ENCODE peak calls at places on chromosomes 7 and 10, in nine cellular contexts. One of them, this sample, is unnamed.

GRCh38 chr10:24849537-24850299 is 102.7 kb downstream of the PRTFDC1 start:
- ATAC-seq in left colon: peak
- ATAC-seq in left lung: peak
- ATAC-seq in activated B cell treated with CpG ODN at 0.5 μM for 24 hours: no peak
- ATAC-seq in activated naive CD8-positive, alpha-beta T cell treated with anti-CD3 and anti-CD28 coated beads, Interleukin-2, amount 10 ng/mL, durations not matched to agents 7 days and 5 days: no peak
- ATAC-seq in SK-N-SH treated with all-trans-retinoic acid at 6 μM for 48 hours: no peak
- ATAC-seq in WTC11: peak
- ATAC-seq in effector memory CD8-positive, alpha-beta T cell: no peak
- ATAC-seq in heart right ventricle: no peak
- ATAC-seq in this sample: peak

GRCh38 chr7:29565982-29566746 is 2.5 kb downstream of the PRR15 start:
- ATAC-seq in left colon: peak
- ATAC-seq in left lung: peak
- ATAC-seq in activated B cell treated with CpG ODN at 0.5 μM for 24 hours: no peak
- ATAC-seq in activated naive CD8-positive, alpha-beta T cell treated with anti-CD3 and anti-CD28 coated beads, Interleukin-2, amount 10 ng/mL, durations not matched to agents 7 days and 5 days: no peak
- ATAC-seq in SK-N-SH treated with all-trans-retinoic acid at 6 μM for 48 hours: peak
- ATAC-seq in WTC11: no peak
- ATAC-seq in effector memory CD8-positive, alpha-beta T cell: no peak
- ATAC-seq in heart right ventricle: peak
- ATAC-seq in this sample: peak

GRCh38 chr7:101630591-101630990 is 1.5 kb upstream of the MYL10 start:
- ATAC-seq in left colon: no peak
- ATAC-seq in left lung: no peak
- ATAC-seq in activated B cell treated with CpG ODN at 0.5 μM for 24 hours: no peak
- ATAC-seq in activated naive CD8-positive, alpha-beta T cell treated with anti-CD3 and anti-CD28 coated beads, Interleukin-2, amount 10 ng/mL, durations not matched to agents 7 days and 5 days: no peak
- ATAC-seq in SK-N-SH treated with all-trans-retinoic acid at 6 μM for 48 hours: peak
- ATAC-seq in WTC11: no peak
- ATAC-seq in effector memory CD8-positive, alpha-beta T cell: no peak
- ATAC-seq in heart right ventricle: no peak
- ATAC-seq in this sample: peak

GRCh38 chr7:76386691-76387260 is 22.7 kb downstream of the SSC4D start:
- ATAC-seq in left colon: no peak
- ATAC-seq in left lung: no peak
- ATAC-seq in activated B cell treated with CpG ODN at 0.5 μM for 24 hours: no peak
- ATAC-seq in activated naive CD8-positive, alpha-beta T cell treated with anti-CD3 and anti-CD28 coated beads, Interleukin-2, amount 10 ng/mL, durations not matched to agents 7 days and 5 days: no peak
- ATAC-seq in SK-N-SH treated with all-trans-retinoic acid at 6 μM for 48 hours: no peak
- ATAC-seq in WTC11: no peak
- ATAC-seq in effector memory CD8-positive, alpha-beta T cell: no peak
- ATAC-seq in heart right ventricle: no peak
- ATAC-seq in this sample: no peak

GRCh38 chr10:116270691-116271592 is 2.1 kb downstream of the GFRA1 start:
- ATAC-seq in left colon: no peak
- ATAC-seq in left lung: peak
- ATAC-seq in activated B cell treated with CpG ODN at 0.5 μM for 24 hours: no peak
- ATAC-seq in activated naive CD8-positive, alpha-beta T cell treated with anti-CD3 and anti-CD28 coated beads, Interleukin-2, amount 10 ng/mL, durations not matched to agents 7 days and 5 days: no peak
- ATAC-seq in SK-N-SH treated with all-trans-retinoic acid at 6 μM for 48 hours: peak
- ATAC-seq in WTC11: peak
- ATAC-seq in effector memory CD8-positive, alpha-beta T cell: no peak
- ATAC-seq in heart right ventricle: peak
- ATAC-seq in this sample: no peak

GRCh38 chr7:44440577-44441078 is 49.8 kb downstream of the NUDCD3 start:
- ATAC-seq in left colon: no peak
- ATAC-seq in left lung: no peak
- ATAC-seq in activated B cell treated with CpG ODN at 0.5 μM for 24 hours: no peak
- ATAC-seq in activated naive CD8-positive, alpha-beta T cell treated with anti-CD3 and anti-CD28 coated beads, Interleukin-2, amount 10 ng/mL, durations not matched to agents 7 days and 5 days: no peak
- ATAC-seq in SK-N-SH treated with all-trans-retinoic acid at 6 μM for 48 hours: no peak
- ATAC-seq in WTC11: no peak
- ATAC-seq in effector memory CD8-positive, alpha-beta T cell: no peak
- ATAC-seq in heart right ventricle: no peak
- ATAC-seq in this sample: no peak

GRCh38 chr7:155219947-155220769 is 77.5 kb upstream of the INSIG1 start:
- ATAC-seq in left colon: no peak
- ATAC-seq in left lung: no peak
- ATAC-seq in activated B cell treated with CpG ODN at 0.5 μM for 24 hours: no peak
- ATAC-seq in activated naive CD8-positive, alpha-beta T cell treated with anti-CD3 and anti-CD28 coated beads, Interleukin-2, amount 10 ng/mL, durations not matched to agents 7 days and 5 days: no peak
- ATAC-seq in SK-N-SH treated with all-trans-retinoic acid at 6 μM for 48 hours: no peak
- ATAC-seq in WTC11: peak
- ATAC-seq in effector memory CD8-positive, alpha-beta T cell: no peak
- ATAC-seq in heart right ventricle: peak
- ATAC-seq in this sample: no peak

GRCh38 chr10:131997366-131998049 is 15.8 kb upstream of the BNIP3 start:
- ATAC-seq in left colon: peak
- ATAC-seq in left lung: peak
- ATAC-seq in activated B cell treated with CpG ODN at 0.5 μM for 24 hours: no peak
- ATAC-seq in activated naive CD8-positive, alpha-beta T cell treated with anti-CD3 and anti-CD28 coated beads, Interleukin-2, amount 10 ng/mL, durations not matched to agents 7 days and 5 days: no peak
- ATAC-seq in SK-N-SH treated with all-trans-retinoic acid at 6 μM for 48 hours: no peak
- ATAC-seq in WTC11: peak
- ATAC-seq in effector memory CD8-positive, alpha-beta T cell: no peak
- ATAC-seq in heart right ventricle: peak
- ATAC-seq in this sample: peak

GRCh38 chr7:136693166-136694119 is 175.0 kb upstream of the CHRM2 start:
- ATAC-seq in left colon: no peak
- ATAC-seq in left lung: no peak
- ATAC-seq in activated B cell treated with CpG ODN at 0.5 μM for 24 hours: no peak
- ATAC-seq in activated naive CD8-positive, alpha-beta T cell treated with anti-CD3 and anti-CD28 coated beads, Interleukin-2, amount 10 ng/mL, durations not matched to agents 7 days and 5 days: no peak
- ATAC-seq in SK-N-SH treated with all-trans-retinoic acid at 6 μM for 48 hours: no peak
- ATAC-seq in WTC11: no peak
- ATAC-seq in effector memory CD8-positive, alpha-beta T cell: no peak
- ATAC-seq in heart right ventricle: no peak
- ATAC-seq in this sample: no peak

GRCh38 chr7:139671967-139672366 is 105.8 kb downstream of the HIPK2 start:
- ATAC-seq in left colon: peak
- ATAC-seq in left lung: no peak
- ATAC-seq in activated B cell treated with CpG ODN at 0.5 μM for 24 hours: no peak
- ATAC-seq in activated naive CD8-positive, alpha-beta T cell treated with anti-CD3 and anti-CD28 coated beads, Interleukin-2, amount 10 ng/mL, durations not matched to agents 7 days and 5 days: no peak
- ATAC-seq in SK-N-SH treated with all-trans-retinoic acid at 6 μM for 48 hours: no peak
- ATAC-seq in WTC11: no peak
- ATAC-seq in effector memory CD8-positive, alpha-beta T cell: no peak
- ATAC-seq in heart right ventricle: no peak
- ATAC-seq in this sample: no peak

GRCh38 chr10:127452568-127452967 is 96.5 kb upstream of the NPS start:
- ATAC-seq in left colon: no peak
- ATAC-seq in left lung: no peak
- ATAC-seq in activated B cell treated with CpG ODN at 0.5 μM for 24 hours: no peak
- ATAC-seq in activated naive CD8-positive, alpha-beta T cell treated with anti-CD3 and anti-CD28 coated beads, Interleukin-2, amount 10 ng/mL, durations not matched to agents 7 days and 5 days: no peak
- ATAC-seq in SK-N-SH treated with all-trans-retinoic acid at 6 μM for 48 hours: no peak
- ATAC-seq in WTC11: peak
- ATAC-seq in effector memory CD8-positive, alpha-beta T cell: no peak
- ATAC-seq in heart right ventricle: no peak
- ATAC-seq in this sample: no peak

GRCh38 chr10:124083740-124084397 is 9.5 kb downstream of the CHST15 start:
- ATAC-seq in left colon: no peak
- ATAC-seq in left lung: no peak
- ATAC-seq in activated B cell treated with CpG ODN at 0.5 μM for 24 hours: no peak
- ATAC-seq in activated naive CD8-positive, alpha-beta T cell treated with anti-CD3 and anti-CD28 coated beads, Interleukin-2, amount 10 ng/mL, durations not matched to agents 7 days and 5 days: no peak
- ATAC-seq in SK-N-SH treated with all-trans-retinoic acid at 6 μM for 48 hours: no peak
- ATAC-seq in WTC11: no peak
- ATAC-seq in effector memory CD8-positive, alpha-beta T cell: no peak
- ATAC-seq in heart right ventricle: no peak
- ATAC-seq in this sample: no peak

GRCh38 chr10:113035724-113036312 is 85.8 kb downstream of the TCF7L2 start:
- ATAC-seq in left colon: peak
- ATAC-seq in left lung: peak
- ATAC-seq in activated B cell treated with CpG ODN at 0.5 μM for 24 hours: no peak
- ATAC-seq in activated naive CD8-positive, alpha-beta T cell treated with anti-CD3 and anti-CD28 coated beads, Interleukin-2, amount 10 ng/mL, durations not matched to agents 7 days and 5 days: no peak
- ATAC-seq in SK-N-SH treated with all-trans-retinoic acid at 6 μM for 48 hours: no peak
- ATAC-seq in WTC11: no peak
- ATAC-seq in effector memory CD8-positive, alpha-beta T cell: no peak
- ATAC-seq in heart right ventricle: peak
- ATAC-seq in this sample: no peak

GRCh38 chr10:10855178-10855577 is 162.5 kb upstream of the CELF2 start:
- ATAC-seq in left colon: no peak
- ATAC-seq in left lung: no peak
- ATAC-seq in activated B cell treated with CpG ODN at 0.5 μM for 24 hours: peak
- ATAC-seq in activated naive CD8-positive, alpha-beta T cell treated with anti-CD3 and anti-CD28 coated beads, Interleukin-2, amount 10 ng/mL, durations not matched to agents 7 days and 5 days: peak
- ATAC-seq in SK-N-SH treated with all-trans-retinoic acid at 6 μM for 48 hours: no peak
- ATAC-seq in WTC11: no peak
- ATAC-seq in effector memory CD8-positive, alpha-beta T cell: no peak
- ATAC-seq in heart right ventricle: peak
- ATAC-seq in this sample: no peak

GRCh38 chr10:132630666-132631347 is 93.2 kb downstream of the INPP5A start:
- ATAC-seq in left colon: no peak
- ATAC-seq in left lung: peak
- ATAC-seq in activated B cell treated with CpG ODN at 0.5 μM for 24 hours: no peak
- ATAC-seq in activated naive CD8-positive, alpha-beta T cell treated with anti-CD3 and anti-CD28 coated beads, Interleukin-2, amount 10 ng/mL, durations not matched to agents 7 days and 5 days: no peak
- ATAC-seq in SK-N-SH treated with all-trans-retinoic acid at 6 μM for 48 hours: no peak
- ATAC-seq in WTC11: no peak
- ATAC-seq in effector memory CD8-positive, alpha-beta T cell: no peak
- ATAC-seq in heart right ventricle: peak
- ATAC-seq in this sample: no peak

GRCh38 chr10:88966785-88967184 is 14.2 kb upstream of the ACTA2 start:
- ATAC-seq in left colon: no peak
- ATAC-seq in left lung: no peak
- ATAC-seq in activated B cell treated with CpG ODN at 0.5 μM for 24 hours: no peak
- ATAC-seq in activated naive CD8-positive, alpha-beta T cell treated with anti-CD3 and anti-CD28 coated beads, Interleukin-2, amount 10 ng/mL, durations not matched to agents 7 days and 5 days: no peak
- ATAC-seq in SK-N-SH treated with all-trans-retinoic acid at 6 μM for 48 hours: no peak
- ATAC-seq in WTC11: no peak
- ATAC-seq in effector memory CD8-positive, alpha-beta T cell: no peak
- ATAC-seq in heart right ventricle: no peak
- ATAC-seq in this sample: no peak

GRCh38 chr7:111045469-111045868 is 45.5 kb upstream of the LRRN3 start:
- ATAC-seq in left colon: no peak
- ATAC-seq in left lung: no peak
- ATAC-seq in activated B cell treated with CpG ODN at 0.5 μM for 24 hours: no peak
- ATAC-seq in activated naive CD8-positive, alpha-beta T cell treated with anti-CD3 and anti-CD28 coated beads, Interleukin-2, amount 10 ng/mL, durations not matched to agents 7 days and 5 days: no peak
- ATAC-seq in SK-N-SH treated with all-trans-retinoic acid at 6 μM for 48 hours: no peak
- ATAC-seq in WTC11: peak
- ATAC-seq in effector memory CD8-positive, alpha-beta T cell: no peak
- ATAC-seq in heart right ventricle: peak
- ATAC-seq in this sample: no peak

GRCh38 chr10:95355241-95355779 is 64.5 kb upstream of the PDLIM1 start:
- ATAC-seq in left colon: no peak
- ATAC-seq in left lung: no peak
- ATAC-seq in activated B cell treated with CpG ODN at 0.5 μM for 24 hours: no peak
- ATAC-seq in activated naive CD8-positive, alpha-beta T cell treated with anti-CD3 and anti-CD28 coated beads, Interleukin-2, amount 10 ng/mL, durations not matched to agents 7 days and 5 days: no peak
- ATAC-seq in SK-N-SH treated with all-trans-retinoic acid at 6 μM for 48 hours: no peak
- ATAC-seq in WTC11: no peak
- ATAC-seq in effector memory CD8-positive, alpha-beta T cell: no peak
- ATAC-seq in heart right ventricle: no peak
- ATAC-seq in this sample: no peak

GRCh38 chr7:85734823-85735222 is 548.0 kb upstream of the SEMA3D start:
- ATAC-seq in left colon: no peak
- ATAC-seq in left lung: no peak
- ATAC-seq in activated B cell treated with CpG ODN at 0.5 μM for 24 hours: no peak
- ATAC-seq in activated naive CD8-positive, alpha-beta T cell treated with anti-CD3 and anti-CD28 coated beads, Interleukin-2, amount 10 ng/mL, durations not matched to agents 7 days and 5 days: no peak
- ATAC-seq in SK-N-SH treated with all-trans-retinoic acid at 6 μM for 48 hours: no peak
- ATAC-seq in WTC11: no peak
- ATAC-seq in effector memory CD8-positive, alpha-beta T cell: no peak
- ATAC-seq in heart right ventricle: no peak
- ATAC-seq in this sample: no peak

GRCh38 chr7:40979296-40979695 is 723.6 kb downstream of the INHBA start:
- ATAC-seq in left colon: no peak
- ATAC-seq in left lung: no peak
- ATAC-seq in activated B cell treated with CpG ODN at 0.5 μM for 24 hours: no peak
- ATAC-seq in activated naive CD8-positive, alpha-beta T cell treated with anti-CD3 and anti-CD28 coated beads, Interleukin-2, amount 10 ng/mL, durations not matched to agents 7 days and 5 days: no peak
- ATAC-seq in SK-N-SH treated with all-trans-retinoic acid at 6 μM for 48 hours: no peak
- ATAC-seq in WTC11: no peak
- ATAC-seq in effector memory CD8-positive, alpha-beta T cell: no peak
- ATAC-seq in heart right ventricle: no peak
- ATAC-seq in this sample: no peak

GRCh38 chr7:105268511-105269392 is 120.0 kb downstream of the SRPK2 start:
- ATAC-seq in left colon: peak
- ATAC-seq in left lung: peak
- ATAC-seq in activated B cell treated with CpG ODN at 0.5 μM for 24 hours: peak
- ATAC-seq in activated naive CD8-positive, alpha-beta T cell treated with anti-CD3 and anti-CD28 coated beads, Interleukin-2, amount 10 ng/mL, durations not matched to agents 7 days and 5 days: peak
- ATAC-seq in SK-N-SH treated with all-trans-retinoic acid at 6 μM for 48 hours: peak
- ATAC-seq in WTC11: no peak
- ATAC-seq in effector memory CD8-positive, alpha-beta T cell: peak
- ATAC-seq in heart right ventricle: peak
- ATAC-seq in this sample: peak

GRCh38 chr7:48085942-48086341 is 3.1 kb upstream of the UPP1 start:
- ATAC-seq in left colon: no peak
- ATAC-seq in left lung: no peak
- ATAC-seq in activated B cell treated with CpG ODN at 0.5 μM for 24 hours: no peak
- ATAC-seq in activated naive CD8-positive, alpha-beta T cell treated with anti-CD3 and anti-CD28 coated beads, Interleukin-2, amount 10 ng/mL, durations not matched to agents 7 days and 5 days: no peak
- ATAC-seq in SK-N-SH treated with all-trans-retinoic acid at 6 μM for 48 hours: no peak
- ATAC-seq in WTC11: no peak
- ATAC-seq in effector memory CD8-positive, alpha-beta T cell: no peak
- ATAC-seq in heart right ventricle: no peak
- ATAC-seq in this sample: no peak

GRCh38 chr10:20956843-20957242 is 59.7 kb upstream of the NEBL start:
- ATAC-seq in left colon: no peak
- ATAC-seq in left lung: no peak
- ATAC-seq in activated B cell treated with CpG ODN at 0.5 μM for 24 hours: no peak
- ATAC-seq in activated naive CD8-positive, alpha-beta T cell treated with anti-CD3 and anti-CD28 coated beads, Interleukin-2, amount 10 ng/mL, durations not matched to agents 7 days and 5 days: no peak
- ATAC-seq in SK-N-SH treated with all-trans-retinoic acid at 6 μM for 48 hours: no peak
- ATAC-seq in WTC11: no peak
- ATAC-seq in effector memory CD8-positive, alpha-beta T cell: no peak
- ATAC-seq in heart right ventricle: peak
- ATAC-seq in this sample: peak

GRCh38 chr7:105196473-105196872 is 182.5 kb downstream of the KMT2E start:
- ATAC-seq in left colon: no peak
- ATAC-seq in left lung: no peak
- ATAC-seq in activated B cell treated with CpG ODN at 0.5 μM for 24 hours: no peak
- ATAC-seq in activated naive CD8-positive, alpha-beta T cell treated with anti-CD3 and anti-CD28 coated beads, Interleukin-2, amount 10 ng/mL, durations not matched to agents 7 days and 5 days: no peak
- ATAC-seq in SK-N-SH treated with all-trans-retinoic acid at 6 μM for 48 hours: no peak
- ATAC-seq in WTC11: no peak
- ATAC-seq in effector memory CD8-positive, alpha-beta T cell: no peak
- ATAC-seq in heart right ventricle: no peak
- ATAC-seq in this sample: no peak

This sample was measured in esophagus mucosa.